ENCODE peak calls at places on chromosomes 13 and 19, in ten cellular contexts. One of them, this sample, is unnamed.

GRCh38 chr19:55986487-55986886 is at the start of gene NLRP5:
- DNase-seq in activated naive CD4-positive, alpha-beta T cell treated with anti-CD3 and anti-CD28 coated beads, Interleukin-2, amount 50 U/mL, for 72 hours: no peak
- DNase-seq in H4: no peak
- DNase-seq in T-cell: no peak
- DNase-seq in A172: no peak
- DNase-seq in coronary artery: no peak
- DNase-seq in WTC11: no peak
- DNase-seq in astrocyte of the spinal cord: no peak
- DNase-seq in activated CD4-positive, CD25-positive, alpha-beta regulatory T cell: no peak
- DNase-seq in NCI-H1092: no peak
- DNase-seq in this sample: no peak

GRCh38 chr13:29532136-29532535 is 63.4 kb downstream of the SLC7A1 start:
- DNase-seq in activated naive CD4-positive, alpha-beta T cell treated with anti-CD3 and anti-CD28 coated beads, Interleukin-2, amount 50 U/mL, for 72 hours: no peak
- DNase-seq in H4: no peak
- DNase-seq in T-cell: no peak
- DNase-seq in A172: no peak
- DNase-seq in coronary artery: no peak
- DNase-seq in WTC11: no peak
- DNase-seq in astrocyte of the spinal cord: no peak
- DNase-seq in activated CD4-positive, CD25-positive, alpha-beta regulatory T cell: no peak
- DNase-seq in NCI-H1092: no peak
- DNase-seq in this sample: no peak

GRCh38 chr19:46731584-46731983 is 14.3 kb upstream of the FKRP start:
- DNase-seq in activated naive CD4-positive, alpha-beta T cell treated with anti-CD3 and anti-CD28 coated beads, Interleukin-2, amount 50 U/mL, for 72 hours: no peak
- DNase-seq in H4: no peak
- DNase-seq in T-cell: no peak
- DNase-seq in A172: no peak
- DNase-seq in coronary artery: no peak
- DNase-seq in WTC11: no peak
- DNase-seq in astrocyte of the spinal cord: no peak
- DNase-seq in activated CD4-positive, CD25-positive, alpha-beta regulatory T cell: no peak
- DNase-seq in NCI-H1092: no peak
- DNase-seq in this sample: no peak

GRCh38 chr19:38044267-38045111 is 137.5 kb downstream of the SIPA1L3 start:
- DNase-seq in activated naive CD4-positive, alpha-beta T cell treated with anti-CD3 and anti-CD28 coated beads, Interleukin-2, amount 50 U/mL, for 72 hours: no peak
- DNase-seq in H4: no peak
- DNase-seq in T-cell: no peak
- DNase-seq in A172: no peak
- DNase-seq in coronary artery: no peak
- DNase-seq in WTC11: no peak
- DNase-seq in astrocyte of the spinal cord: peak
- DNase-seq in activated CD4-positive, CD25-positive, alpha-beta regulatory T cell: no peak
- DNase-seq in NCI-H1092: no peak
- DNase-seq in this sample: no peak

GRCh38 chr13:95559100-95559499 is 6.6 kb downstream of the CLDN10 start:
- DNase-seq in activated naive CD4-positive, alpha-beta T cell treated with anti-CD3 and anti-CD28 coated beads, Interleukin-2, amount 50 U/mL, for 72 hours: no peak
- DNase-seq in H4: no peak
- DNase-seq in T-cell: no peak
- DNase-seq in A172: no peak
- DNase-seq in coronary artery: no peak
- DNase-seq in WTC11: no peak
- DNase-seq in astrocyte of the spinal cord: no peak
- DNase-seq in activated CD4-positive, CD25-positive, alpha-beta regulatory T cell: no peak
- DNase-seq in NCI-H1092: no peak
- DNase-seq in this sample: no peak

GRCh38 chr19:57830071-57830602 is at the start of gene ZNF587B:
- DNase-seq in activated naive CD4-positive, alpha-beta T cell treated with anti-CD3 and anti-CD28 coated beads, Interleukin-2, amount 50 U/mL, for 72 hours: no peak
- DNase-seq in H4: peak
- DNase-seq in T-cell: peak
- DNase-seq in A172: peak
- DNase-seq in coronary artery: peak
- DNase-seq in WTC11: peak
- DNase-seq in astrocyte of the spinal cord: peak
- DNase-seq in activated CD4-positive, CD25-positive, alpha-beta regulatory T cell: no peak
- DNase-seq in NCI-H1092: no peak
- DNase-seq in this sample: peak

GRCh38 chr19:11421607-11422098 is 2.5 kb upstream of the RGL3 start:
- DNase-seq in activated naive CD4-positive, alpha-beta T cell treated with anti-CD3 and anti-CD28 coated beads, Interleukin-2, amount 50 U/mL, for 72 hours: no peak
- DNase-seq in H4: no peak
- DNase-seq in T-cell: no peak
- DNase-seq in A172: no peak
- DNase-seq in coronary artery: no peak
- DNase-seq in WTC11: peak
- DNase-seq in astrocyte of the spinal cord: no peak
- DNase-seq in activated CD4-positive, CD25-positive, alpha-beta regulatory T cell: peak
- DNase-seq in NCI-H1092: no peak
- DNase-seq in this sample: peak

GRCh38 chr19:22144394-22144793 is 52.4 kb downstream of the ZNF676 start:
- DNase-seq in activated naive CD4-positive, alpha-beta T cell treated with anti-CD3 and anti-CD28 coated beads, Interleukin-2, amount 50 U/mL, for 72 hours: no peak
- DNase-seq in H4: no peak
- DNase-seq in T-cell: no peak
- DNase-seq in A172: peak
- DNase-seq in coronary artery: no peak
- DNase-seq in WTC11: no peak
- DNase-seq in astrocyte of the spinal cord: peak
- DNase-seq in activated CD4-positive, CD25-positive, alpha-beta regulatory T cell: no peak
- DNase-seq in NCI-H1092: no peak
- DNase-seq in this sample: peak

GRCh38 chr19:37313335-37313627 is 57.6 kb upstream of the ZNF527 start:
- DNase-seq in activated naive CD4-positive, alpha-beta T cell treated with anti-CD3 and anti-CD28 coated beads, Interleukin-2, amount 50 U/mL, for 72 hours: no peak
- DNase-seq in H4: no peak
- DNase-seq in T-cell: no peak
- DNase-seq in A172: no peak
- DNase-seq in coronary artery: no peak
- DNase-seq in WTC11: no peak
- DNase-seq in astrocyte of the spinal cord: no peak
- DNase-seq in activated CD4-positive, CD25-positive, alpha-beta regulatory T cell: no peak
- DNase-seq in NCI-H1092: no peak
- DNase-seq in this sample: no peak

GRCh38 chr13:95206116-95206515 is 95.1 kb downstream of the ABCC4 start:
- DNase-seq in activated naive CD4-positive, alpha-beta T cell treated with anti-CD3 and anti-CD28 coated beads, Interleukin-2, amount 50 U/mL, for 72 hours: no peak
- DNase-seq in H4: no peak
- DNase-seq in T-cell: no peak
- DNase-seq in A172: no peak
- DNase-seq in coronary artery: no peak
- DNase-seq in WTC11: no peak
- DNase-seq in astrocyte of the spinal cord: no peak
- DNase-seq in activated CD4-positive, CD25-positive, alpha-beta regulatory T cell: no peak
- DNase-seq in NCI-H1092: no peak
- DNase-seq in this sample: no peak

GRCh38 chr13:111245781-111246384 is 74.6 kb upstream of the TEX29 start:
- DNase-seq in activated naive CD4-positive, alpha-beta T cell treated with anti-CD3 and anti-CD28 coated beads, Interleukin-2, amount 50 U/mL, for 72 hours: no peak
- DNase-seq in H4: no peak
- DNase-seq in T-cell: no peak
- DNase-seq in A172: no peak
- DNase-seq in coronary artery: no peak
- DNase-seq in WTC11: no peak
- DNase-seq in astrocyte of the spinal cord: peak
- DNase-seq in activated CD4-positive, CD25-positive, alpha-beta regulatory T cell: no peak
- DNase-seq in NCI-H1092: no peak
- DNase-seq in this sample: no peak

GRCh38 chr13:46639033-46639981 is 86.3 kb downstream of the LRCH1 start:
- DNase-seq in activated naive CD4-positive, alpha-beta T cell treated with anti-CD3 and anti-CD28 coated beads, Interleukin-2, amount 50 U/mL, for 72 hours: no peak
- DNase-seq in H4: no peak
- DNase-seq in T-cell: no peak
- DNase-seq in A172: peak
- DNase-seq in coronary artery: no peak
- DNase-seq in WTC11: no peak
- DNase-seq in astrocyte of the spinal cord: no peak
- DNase-seq in activated CD4-positive, CD25-positive, alpha-beta regulatory T cell: no peak
- DNase-seq in NCI-H1092: no peak
- DNase-seq in this sample: no peak

GRCh38 chr19:5974721-5975387 is 3.1 kb downstream of the RANBP3 start:
- DNase-seq in activated naive CD4-positive, alpha-beta T cell treated with anti-CD3 and anti-CD28 coated beads, Interleukin-2, amount 50 U/mL, for 72 hours: no peak
- DNase-seq in H4: no peak
- DNase-seq in T-cell: peak
- DNase-seq in A172: no peak
- DNase-seq in coronary artery: no peak
- DNase-seq in WTC11: no peak
- DNase-seq in astrocyte of the spinal cord: no peak
- DNase-seq in activated CD4-positive, CD25-positive, alpha-beta regulatory T cell: no peak
- DNase-seq in NCI-H1092: no peak
- DNase-seq in this sample: no peak

GRCh38 chr19:47633516-47633915 is 24.6 kb downstream of the BICRA start:
- DNase-seq in activated naive CD4-positive, alpha-beta T cell treated with anti-CD3 and anti-CD28 coated beads, Interleukin-2, amount 50 U/mL, for 72 hours: no peak
- DNase-seq in H4: no peak
- DNase-seq in T-cell: no peak
- DNase-seq in A172: no peak
- DNase-seq in coronary artery: no peak
- DNase-seq in WTC11: no peak
- DNase-seq in astrocyte of the spinal cord: no peak
- DNase-seq in activated CD4-positive, CD25-positive, alpha-beta regulatory T cell: no peak
- DNase-seq in NCI-H1092: no peak
- DNase-seq in this sample: no peak

GRCh38 chr13:37143901-37144300 is 38.4 kb upstream of the CSNK1A1L start:
- DNase-seq in activated naive CD4-positive, alpha-beta T cell treated with anti-CD3 and anti-CD28 coated beads, Interleukin-2, amount 50 U/mL, for 72 hours: no peak
- DNase-seq in H4: no peak
- DNase-seq in T-cell: no peak
- DNase-seq in A172: no peak
- DNase-seq in coronary artery: no peak
- DNase-seq in WTC11: no peak
- DNase-seq in astrocyte of the spinal cord: peak
- DNase-seq in activated CD4-positive, CD25-positive, alpha-beta regulatory T cell: no peak
- DNase-seq in NCI-H1092: no peak
- DNase-seq in this sample: no peak

This sample was measured in NCI-H82.